ENCODE peak calls at places on chromosomes 1 and 21, in five cellular contexts. One of them, this sample, is unnamed.

GRCh38 chr1:245797592-245798366 is 643.0 kb downstream of the KIF26B start:
- DNase-seq in posterior vena cava: no peak
- DNase-seq in NCI-H2171 treated with DMSO at 0.1 percent for 48 hours: no peak
- DNase-seq in fibroblast of mammary gland: peak; percentile 37
- DNase-seq in GM12892: no peak
- DNase-seq in this sample: no peak

GRCh38 chr21:44375686-44376320 is 22.4 kb downstream of the TRPM2 start:
- DNase-seq in posterior vena cava: peak; percentile 73
- DNase-seq in NCI-H2171 treated with DMSO at 0.1 percent for 48 hours: no peak
- DNase-seq in fibroblast of mammary gland: no peak
- DNase-seq in GM12892: no peak
- DNase-seq in this sample: no peak

GRCh38 chr1:177620636-177621190 is 349.1 kb downstream of the SEC16B start:
- DNase-seq in posterior vena cava: no peak
- DNase-seq in NCI-H2171 treated with DMSO at 0.1 percent for 48 hours: no peak
- DNase-seq in fibroblast of mammary gland: peak; percentile 55
- DNase-seq in GM12892: no peak
- DNase-seq in this sample: no peak

GRCh38 chr1:49356594-49356993 is 579.9 kb upstream of the BEND5 start:
- DNase-seq in posterior vena cava: no peak
- DNase-seq in NCI-H2171 treated with DMSO at 0.1 percent for 48 hours: no peak
- DNase-seq in fibroblast of mammary gland: no peak
- DNase-seq in GM12892: no peak
- DNase-seq in this sample: no peak

GRCh38 chr1:25150998-25151397 is 81.3 kb downstream of the SYF2 start:
- DNase-seq in posterior vena cava: no peak
- DNase-seq in NCI-H2171 treated with DMSO at 0.1 percent for 48 hours: peak; percentile 24
- DNase-seq in fibroblast of mammary gland: no peak
- DNase-seq in GM12892: no peak
- DNase-seq in this sample: no peak

GRCh38 chr1:214688891-214689290 is 85.9 kb downstream of the CENPF start:
- DNase-seq in posterior vena cava: no peak
- DNase-seq in NCI-H2171 treated with DMSO at 0.1 percent for 48 hours: no peak
- DNase-seq in fibroblast of mammary gland: no peak
- DNase-seq in GM12892: no peak
- DNase-seq in this sample: no peak

GRCh38 chr1:34320081-34320480 is 143.4 kb downstream of the C1orf94 start:
- DNase-seq in posterior vena cava: no peak
- DNase-seq in NCI-H2171 treated with DMSO at 0.1 percent for 48 hours: no peak
- DNase-seq in fibroblast of mammary gland: peak; percentile 11
- DNase-seq in GM12892: no peak
- DNase-seq in this sample: no peak

GRCh38 chr1:244065960-244066388 is 14.9 kb downstream of the ZBTB18 start:
- DNase-seq in posterior vena cava: no peak
- DNase-seq in NCI-H2171 treated with DMSO at 0.1 percent for 48 hours: no peak
- DNase-seq in fibroblast of mammary gland: peak; percentile 77
- DNase-seq in GM12892: no peak
- DNase-seq in this sample: no peak

GRCh38 chr1:67889940-67890567 is 56.8 kb upstream of the GNG12 start:
- DNase-seq in posterior vena cava: no peak
- DNase-seq in NCI-H2171 treated with DMSO at 0.1 percent for 48 hours: no peak
- DNase-seq in fibroblast of mammary gland: peak; percentile 92
- DNase-seq in GM12892: no peak
- DNase-seq in this sample: no peak

GRCh38 chr21:40562603-40563002 is 284.4 kb downstream of the DSCAM start:
- DNase-seq in posterior vena cava: no peak
- DNase-seq in NCI-H2171 treated with DMSO at 0.1 percent for 48 hours: no peak
- DNase-seq in fibroblast of mammary gland: no peak
- DNase-seq in GM12892: no peak
- DNase-seq in this sample: no peak

GRCh38 chr1:192529811-192530210 is 45.8 kb upstream of the RGS1 start:
- DNase-seq in posterior vena cava: no peak
- DNase-seq in NCI-H2171 treated with DMSO at 0.1 percent for 48 hours: no peak
- DNase-seq in fibroblast of mammary gland: no peak
- DNase-seq in GM12892: no peak
- DNase-seq in this sample: no peak

GRCh38 chr1:43831866-43832654 is 101.5 kb upstream of the ARTN start:
- DNase-seq in posterior vena cava: no peak
- DNase-seq in NCI-H2171 treated with DMSO at 0.1 percent for 48 hours: no peak
- DNase-seq in fibroblast of mammary gland: no peak
- DNase-seq in GM12892: no peak
- DNase-seq in this sample: no peak

GRCh38 chr21:37368536-37369279 is 2.1 kb downstream of the DYRK1A start:
- DNase-seq in posterior vena cava: no peak
- DNase-seq in NCI-H2171 treated with DMSO at 0.1 percent for 48 hours: peak; percentile 15
- DNase-seq in fibroblast of mammary gland: peak; percentile 79
- DNase-seq in GM12892: no peak
- DNase-seq in this sample: no peak

GRCh38 chr1:3491291-3492246 is 37.1 kb downstream of the ARHGEF16 start:
- DNase-seq in posterior vena cava: peak; percentile 93
- DNase-seq in NCI-H2171 treated with DMSO at 0.1 percent for 48 hours: peak; percentile 63
- DNase-seq in fibroblast of mammary gland: peak; percentile 21
- DNase-seq in GM12892: peak; percentile 95
- DNase-seq in this sample: peak; percentile 80

GRCh38 chr1:208110296-208110695 is 133.9 kb downstream of the PLXNA2 start:
- DNase-seq in posterior vena cava: no peak
- DNase-seq in NCI-H2171 treated with DMSO at 0.1 percent for 48 hours: no peak
- DNase-seq in fibroblast of mammary gland: no peak
- DNase-seq in GM12892: no peak
- DNase-seq in this sample: no peak

GRCh38 chr1:162389021-162389818 is 7.7 kb downstream of the C1orf226 start:
- DNase-seq in posterior vena cava: no peak
- DNase-seq in NCI-H2171 treated with DMSO at 0.1 percent for 48 hours: peak; percentile 88
- DNase-seq in fibroblast of mammary gland: peak; percentile 45
- DNase-seq in GM12892: no peak
- DNase-seq in this sample: no peak

GRCh38 chr1:215720121-215720520 is 153.0 kb downstream of the KCTD3 start:
- DNase-seq in posterior vena cava: no peak
- DNase-seq in NCI-H2171 treated with DMSO at 0.1 percent for 48 hours: no peak
- DNase-seq in fibroblast of mammary gland: peak; percentile 43
- DNase-seq in GM12892: no peak
- DNase-seq in this sample: no peak

GRCh38 chr1:32960819-32961355 is 3.7 kb downstream of the RNF19B start:
- DNase-seq in posterior vena cava: no peak
- DNase-seq in NCI-H2171 treated with DMSO at 0.1 percent for 48 hours: peak; percentile 71
- DNase-seq in fibroblast of mammary gland: no peak
- DNase-seq in GM12892: no peak
- DNase-seq in this sample: no peak

GRCh38 chr1:168287237-168287664 is 6.6 kb downstream of the TBX19 start:
- DNase-seq in posterior vena cava: no peak
- DNase-seq in NCI-H2171 treated with DMSO at 0.1 percent for 48 hours: no peak
- DNase-seq in fibroblast of mammary gland: peak; percentile 59
- DNase-seq in GM12892: no peak
- DNase-seq in this sample: no peak

GRCh38 chr1:117928881-117929339 is 511 bp downstream of the GDAP2 start:
- DNase-seq in posterior vena cava: peak; percentile 84
- DNase-seq in NCI-H2171 treated with DMSO at 0.1 percent for 48 hours: peak; percentile 10
- DNase-seq in fibroblast of mammary gland: peak; percentile 68
- DNase-seq in GM12892: peak; percentile 6
- DNase-seq in this sample: peak; percentile 56

GRCh38 chr1:168112673-168113305 is 23.9 kb downstream of the GPR161 start:
- DNase-seq in posterior vena cava: no peak
- DNase-seq in NCI-H2171 treated with DMSO at 0.1 percent for 48 hours: peak; percentile 93
- DNase-seq in fibroblast of mammary gland: peak; percentile 52
- DNase-seq in GM12892: no peak
- DNase-seq in this sample: no peak

GRCh38 chr1:223815865-223816264 is 29.9 kb downstream of the TP53BP2 start:
- DNase-seq in posterior vena cava: no peak
- DNase-seq in NCI-H2171 treated with DMSO at 0.1 percent for 48 hours: no peak
- DNase-seq in fibroblast of mammary gland: peak; percentile 29
- DNase-seq in GM12892: no peak
- DNase-seq in this sample: no peak

GRCh38 chr1:24743404-24744211 is 1.6 kb upstream of the CLIC4 start:
- DNase-seq in posterior vena cava: peak; percentile 49
- DNase-seq in NCI-H2171 treated with DMSO at 0.1 percent for 48 hours: peak; percentile 35
- DNase-seq in fibroblast of mammary gland: peak; percentile 88
- DNase-seq in GM12892: no peak
- DNase-seq in this sample: no peak

GRCh38 chr1:42966688-42967609 is 8.3 kb upstream of the SLC2A1 start:
- DNase-seq in posterior vena cava: peak; percentile 45
- DNase-seq in NCI-H2171 treated with DMSO at 0.1 percent for 48 hours: peak; percentile 97
- DNase-seq in fibroblast of mammary gland: peak; percentile 93
- DNase-seq in GM12892: no peak
- DNase-seq in this sample: no peak

GRCh38 chr1:169484107-169484506 is 1.6 kb downstream of the SLC19A2 start:
- DNase-seq in posterior vena cava: no peak
- DNase-seq in NCI-H2171 treated with DMSO at 0.1 percent for 48 hours: no peak
- DNase-seq in fibroblast of mammary gland: peak; percentile 43
- DNase-seq in GM12892: no peak
- DNase-seq in this sample: no peak

GRCh38 chr1:173205146-173206051 is 1.7 kb downstream of the TNFSF4 start:
- DNase-seq in posterior vena cava: no peak
- DNase-seq in NCI-H2171 treated with DMSO at 0.1 percent for 48 hours: no peak
- DNase-seq in fibroblast of mammary gland: peak; percentile 91
- DNase-seq in GM12892: no peak
- DNase-seq in this sample: no peak

GRCh38 chr1:234369784-234370183 is 3.5 kb upstream of the COA6 start:
- DNase-seq in posterior vena cava: no peak
- DNase-seq in NCI-H2171 treated with DMSO at 0.1 percent for 48 hours: no peak
- DNase-seq in fibroblast of mammary gland: peak; percentile 48
- DNase-seq in GM12892: no peak
- DNase-seq in this sample: no peak

GRCh38 chr1:43540653-43541071 is 10.0 kb downstream of the PTPRF start:
- DNase-seq in posterior vena cava: peak; percentile 93
- DNase-seq in NCI-H2171 treated with DMSO at 0.1 percent for 48 hours: no peak
- DNase-seq in fibroblast of mammary gland: peak; percentile 51
- DNase-seq in GM12892: no peak
- DNase-seq in this sample: no peak

This sample was measured in Caco-2.